ENCODE peak calls at places on chromosomes 3 and 15, in nine cellular contexts. Q, R, O, P, D, A, N, Y and B are unnamed samples.

GRCh38 chr15:25763954-25764353 is 99.2 kb downstream of the ATP10A start:
- DNase-seq in O (no peak), N (no peak), R (no peak), D (no peak), A (no peak), Y (no peak), Q (no peak), P (no peak), B (no peak)

GRCh38 chr3:128426128-128426921 is 40.4 kb downstream of the DNAJB8 start:
- DNase-seq in P (no peak), Y (peak), N (peak), D (peak), O (peak), R (peak), A (no peak), Q (peak), B (peak)

GRCh38 chr3:151263126-151263525 is 15.2 kb downstream of the P2RY14 start:
- DNase-seq in P (no peak), A (peak), O (no peak), Y (no peak), D (no peak), Q (no peak), R (no peak), N (no peak), B (peak)

GRCh38 chr3:29591579-29591978 is 310.7 kb downstream of the RBMS3 start:
- DNase-seq in P (no peak), A (no peak), O (no peak), Y (no peak), Q (no peak), D (no peak), N (no peak), R (no peak), B (no peak)

GRCh38 chr15:47409038-47409437 is 308.3 kb upstream of the SEMA6D start:
- DNase-seq in R (no peak), P (no peak), Q (no peak), O (no peak), Y (no peak), N (no peak), D (no peak), A (no peak), B (no peak)

GRCh38 chr3:30954431-30954830 is 60.0 kb upstream of the GADL1 start:
- DNase-seq in N (no peak), P (no peak), R (no peak), O (no peak), A (no peak), Y (no peak), Q (no peak), D (no peak), B (no peak)

GRCh38 chr15:101138086-101138660 is 113.7 kb downstream of the CHSY1 start:
- DNase-seq in O (no peak), Y (no peak), P (no peak), D (no peak), R (no peak), N (no peak), Q (no peak), A (no peak), B (no peak)

GRCh38 chr15:25504307-25504706 is 65.5 kb upstream of the UBE3A start:
- DNase-seq in D (no peak), N (no peak), P (no peak), Y (no peak), Q (no peak), O (no peak), R (no peak), A (no peak), B (peak)

GRCh38 chr3:187593347-187593850 is 76.8 kb downstream of the SST start:
- DNase-seq in A (no peak), D (no peak), P (no peak), R (no peak), Y (no peak), Q (no peak), N (no peak), O (no peak), B (no peak)

GRCh38 chr15:92921215-92922131 is 21.3 kb downstream of the CHD2 start:
- DNase-seq in O (no peak), P (no peak), D (no peak), R (no peak), N (peak), Y (no peak), A (no peak), Q (no peak), B (no peak)

GRCh38 chr3:125582707-125583106 is 12.6 kb downstream of the OSBPL11 start:
- DNase-seq in N (no peak), Q (no peak), A (no peak), D (peak), P (no peak), O (no peak), Y (no peak), R (no peak), B (no peak)

GRCh38 chr3:194285024-194285858 is 65.9 kb downstream of the CPN2 start:
- DNase-seq in D (no peak), R (peak), Y (no peak), Q (no peak), P (no peak), N (no peak), A (no peak), O (no peak), B (peak)

GRCh38 chr3:138875754-138876664 is 41.3 kb upstream of the PIK3CB start:
- DNase-seq in A (no peak), P (no peak), Q (no peak), R (no peak), D (no peak), O (no peak), Y (no peak), N (no peak), B (no peak)

GRCh38 chr3:184680411-184680990 is 31.4 kb downstream of the MAGEF1 start:
- DNase-seq in O (no peak), R (no peak), N (no peak), Y (no peak), D (no peak), P (peak), Q (no peak), A (no peak), B (no peak)

GRCh38 chr3:123723527-123724168 is 138.8 kb upstream of the HACD2 start:
- DNase-seq in O (peak), D (peak), Y (peak), A (peak), R (peak), N (peak), Q (peak), P (peak), B (peak)

GRCh38 chr3:170811928-170812591 is 57.9 kb downstream of the RPL22L1 start:
- DNase-seq in R (peak), A (peak), O (peak), N (peak), Q (peak), P (peak), Y (peak), D (peak), B (peak)

GRCh38 chr15:31551323-31551722 is 224.7 kb downstream of the KLF13 start:
- DNase-seq in O (no peak), D (no peak), R (no peak), P (no peak), Y (no peak), Q (no peak), N (no peak), A (no peak), B (no peak)

GRCh38 chr15:72005483-72005882 is 112.5 kb downstream of the MYO9A start:
- DNase-seq in Q (no peak), O (no peak), Y (no peak), P (no peak), R (no peak), N (no peak), A (no peak), D (no peak), B (no peak)

GRCh38 chr15:57570994-57571393 is 20.7 kb upstream of the MYZAP start:
- DNase-seq in A (no peak), D (no peak), Q (no peak), R (no peak), N (peak), O (no peak), P (no peak), Y (no peak), B (peak)